ENCODE peak calls at places on chromosomes 7 and 10, in six cellular contexts. F is hepatocyte, B is ureter, Q is H54, V is COR-L47, P is NCI-H2029. X is an unnamed sample.
A peak's percentile ranks its signal among the peaks of the same experiment; 100 is the strongest.

GRCh38 chr10:107037192-107038122 is 127.0 kb downstream of the SORCS1 start:
- DNase-seq in F (no peak), B (no peak), Q (no peak), V (no peak), P (no peak), X (no peak)

GRCh38 chr7:79452032-79452494 is 1.4 kb downstream of the MAGI2 start:
- DNase-seq in F (peak; percentile 93), B (peak; percentile 88), Q (peak; percentile 74), V (peak; percentile 17), P (peak; percentile 36), X (no peak)

GRCh38 chr10:62554632-62555199 is 180.5 kb downstream of the ZNF365 start:
- DNase-seq in F (peak; percentile 56), B (no peak), Q (peak; percentile 11), V (peak; percentile 55), P (no peak), X (peak; percentile 22)

GRCh38 chr7:98418636-98419315 is 17.9 kb upstream of the BAIAP2L1 start:
- DNase-seq in F (peak; percentile 95), B (peak; percentile 82), Q (peak; percentile 96), V (no peak), P (peak; percentile 85), X (peak; percentile 85)

GRCh38 chr7:137032436-137032835 is 164.0 kb downstream of the CHRM2 start:
- DNase-seq in F (no peak), B (no peak), Q (no peak), V (no peak), P (no peak), X (no peak)

GRCh38 chr10:101644002-101644401 is 51.0 kb downstream of the FBXW4 start:
- DNase-seq in F (no peak), B (no peak), Q (no peak), V (peak; percentile 60), P (no peak), X (no peak)

GRCh38 chr7:128783143-128783799 is 7.7 kb upstream of the OPN1SW start:
- DNase-seq in F (peak; percentile 86), B (peak; percentile 84), Q (peak; percentile 79), V (no peak), P (no peak), X (no peak)

GRCh38 chr7:77270081-77270480 is 70.5 kb upstream of the FGL2 start:
- DNase-seq in F (no peak), B (no peak), Q (no peak), V (no peak), P (no peak), X (no peak)

GRCh38 chr10:51718804-51719291 is 19.5 kb upstream of the CSTF2T start:
- DNase-seq in F (peak; percentile 13), B (no peak), Q (no peak), V (no peak), P (no peak), X (peak; percentile 44)